ENCODE peak calls at places on chromosomes 11 and 22, in nine cellular contexts. One of them, this sample, is unnamed.

GRCh38 chr11:76310832-76311231 is 70.1 kb downstream of the THAP12 start:
- DNase-seq in choroid plexus epithelial cell: no peak
- DNase-seq in fibroblast of lung: no peak
- DNase-seq in mucosa of gallbladder: no peak
- DNase-seq in activated CD4-positive, CD25-positive, alpha-beta regulatory T cell: no peak
- DNase-seq in astrocyte of the hippocampus: no peak
- DNase-seq in stimulated activated CD8-positive, alpha-beta memory T cell treated with anti-CD3 and anti-CD28 coated beads, Interleukin-15, amount 100 ng/mL, for 4 hours: no peak
- DNase-seq in progenitor cell of endocrine pancreas: no peak
- DNase-seq in NCI-H1092: peak
- DNase-seq in this sample: no peak

GRCh38 chr11:121153472-121153871 is 52.4 kb downstream of the TECTA start:
- DNase-seq in choroid plexus epithelial cell: no peak
- DNase-seq in fibroblast of lung: no peak
- DNase-seq in mucosa of gallbladder: no peak
- DNase-seq in activated CD4-positive, CD25-positive, alpha-beta regulatory T cell: no peak
- DNase-seq in astrocyte of the hippocampus: no peak
- DNase-seq in stimulated activated CD8-positive, alpha-beta memory T cell treated with anti-CD3 and anti-CD28 coated beads, Interleukin-15, amount 100 ng/mL, for 4 hours: no peak
- DNase-seq in progenitor cell of endocrine pancreas: no peak
- DNase-seq in NCI-H1092: no peak
- DNase-seq in this sample: no peak

GRCh38 chr22:43001271-43002197 is 13.4 kb downstream of the PACSIN2 start:
- DNase-seq in choroid plexus epithelial cell: peak
- DNase-seq in fibroblast of lung: peak
- DNase-seq in mucosa of gallbladder: no peak
- DNase-seq in activated CD4-positive, CD25-positive, alpha-beta regulatory T cell: no peak
- DNase-seq in astrocyte of the hippocampus: peak
- DNase-seq in stimulated activated CD8-positive, alpha-beta memory T cell treated with anti-CD3 and anti-CD28 coated beads, Interleukin-15, amount 100 ng/mL, for 4 hours: no peak
- DNase-seq in progenitor cell of endocrine pancreas: no peak
- DNase-seq in NCI-H1092: no peak
- DNase-seq in this sample: no peak

GRCh38 chr11:45995342-45995734 is 72.9 kb downstream of the LARGE2 start:
- DNase-seq in choroid plexus epithelial cell: no peak
- DNase-seq in fibroblast of lung: no peak
- DNase-seq in mucosa of gallbladder: no peak
- DNase-seq in activated CD4-positive, CD25-positive, alpha-beta regulatory T cell: no peak
- DNase-seq in astrocyte of the hippocampus: no peak
- DNase-seq in stimulated activated CD8-positive, alpha-beta memory T cell treated with anti-CD3 and anti-CD28 coated beads, Interleukin-15, amount 100 ng/mL, for 4 hours: no peak
- DNase-seq in progenitor cell of endocrine pancreas: no peak
- DNase-seq in NCI-H1092: no peak
- DNase-seq in this sample: no peak

GRCh38 chr11:121391914-121392313 is 60.2 kb upstream of the SORL1 start:
- DNase-seq in choroid plexus epithelial cell: no peak
- DNase-seq in fibroblast of lung: no peak
- DNase-seq in mucosa of gallbladder: peak
- DNase-seq in activated CD4-positive, CD25-positive, alpha-beta regulatory T cell: no peak
- DNase-seq in astrocyte of the hippocampus: no peak
- DNase-seq in stimulated activated CD8-positive, alpha-beta memory T cell treated with anti-CD3 and anti-CD28 coated beads, Interleukin-15, amount 100 ng/mL, for 4 hours: no peak
- DNase-seq in progenitor cell of endocrine pancreas: no peak
- DNase-seq in NCI-H1092: no peak
- DNase-seq in this sample: no peak

GRCh38 chr22:44577391-44578114 is 79.5 kb upstream of the RTL6 start:
- DNase-seq in choroid plexus epithelial cell: no peak
- DNase-seq in fibroblast of lung: no peak
- DNase-seq in mucosa of gallbladder: no peak
- DNase-seq in activated CD4-positive, CD25-positive, alpha-beta regulatory T cell: no peak
- DNase-seq in astrocyte of the hippocampus: no peak
- DNase-seq in stimulated activated CD8-positive, alpha-beta memory T cell treated with anti-CD3 and anti-CD28 coated beads, Interleukin-15, amount 100 ng/mL, for 4 hours: no peak
- DNase-seq in progenitor cell of endocrine pancreas: no peak
- DNase-seq in NCI-H1092: no peak
- DNase-seq in this sample: no peak

GRCh38 chr22:27612075-27612474 is 189.5 kb downstream of the MN1 start:
- DNase-seq in choroid plexus epithelial cell: no peak
- DNase-seq in fibroblast of lung: no peak
- DNase-seq in mucosa of gallbladder: no peak
- DNase-seq in activated CD4-positive, CD25-positive, alpha-beta regulatory T cell: no peak
- DNase-seq in astrocyte of the hippocampus: no peak
- DNase-seq in stimulated activated CD8-positive, alpha-beta memory T cell treated with anti-CD3 and anti-CD28 coated beads, Interleukin-15, amount 100 ng/mL, for 4 hours: no peak
- DNase-seq in progenitor cell of endocrine pancreas: no peak
- DNase-seq in NCI-H1092: no peak
- DNase-seq in this sample: no peak

GRCh38 chr11:65522640-65523322 is 2.1 kb upstream of the SCYL1 start:
- DNase-seq in choroid plexus epithelial cell: no peak
- DNase-seq in fibroblast of lung: no peak
- DNase-seq in mucosa of gallbladder: no peak
- DNase-seq in activated CD4-positive, CD25-positive, alpha-beta regulatory T cell: no peak
- DNase-seq in astrocyte of the hippocampus: no peak
- DNase-seq in stimulated activated CD8-positive, alpha-beta memory T cell treated with anti-CD3 and anti-CD28 coated beads, Interleukin-15, amount 100 ng/mL, for 4 hours: no peak
- DNase-seq in progenitor cell of endocrine pancreas: no peak
- DNase-seq in NCI-H1092: no peak
- DNase-seq in this sample: peak

GRCh38 chr11:8922691-8923090 is 10.1 kb downstream of the C11orf16 start:
- DNase-seq in choroid plexus epithelial cell: no peak
- DNase-seq in fibroblast of lung: no peak
- DNase-seq in mucosa of gallbladder: no peak
- DNase-seq in activated CD4-positive, CD25-positive, alpha-beta regulatory T cell: no peak
- DNase-seq in astrocyte of the hippocampus: no peak
- DNase-seq in stimulated activated CD8-positive, alpha-beta memory T cell treated with anti-CD3 and anti-CD28 coated beads, Interleukin-15, amount 100 ng/mL, for 4 hours: no peak
- DNase-seq in progenitor cell of endocrine pancreas: no peak
- DNase-seq in NCI-H1092: no peak
- DNase-seq in this sample: no peak

GRCh38 chr22:23722168-23722567 is 28.7 kb downstream of the ZNF70 start:
- DNase-seq in choroid plexus epithelial cell: no peak
- DNase-seq in fibroblast of lung: no peak
- DNase-seq in mucosa of gallbladder: no peak
- DNase-seq in activated CD4-positive, CD25-positive, alpha-beta regulatory T cell: no peak
- DNase-seq in astrocyte of the hippocampus: no peak
- DNase-seq in stimulated activated CD8-positive, alpha-beta memory T cell treated with anti-CD3 and anti-CD28 coated beads, Interleukin-15, amount 100 ng/mL, for 4 hours: no peak
- DNase-seq in progenitor cell of endocrine pancreas: no peak
- DNase-seq in NCI-H1092: no peak
- DNase-seq in this sample: no peak

GRCh38 chr11:33735426-33736147 is 636 bp downstream of the CD59 start:
- DNase-seq in choroid plexus epithelial cell: no peak
- DNase-seq in fibroblast of lung: peak
- DNase-seq in mucosa of gallbladder: no peak
- DNase-seq in activated CD4-positive, CD25-positive, alpha-beta regulatory T cell: peak
- DNase-seq in astrocyte of the hippocampus: peak
- DNase-seq in stimulated activated CD8-positive, alpha-beta memory T cell treated with anti-CD3 and anti-CD28 coated beads, Interleukin-15, amount 100 ng/mL, for 4 hours: no peak
- DNase-seq in progenitor cell of endocrine pancreas: peak
- DNase-seq in NCI-H1092: no peak
- DNase-seq in this sample: peak

GRCh38 chr11:120746836-120747609 is 235.5 kb downstream of the GRIK4 start:
- DNase-seq in choroid plexus epithelial cell: no peak
- DNase-seq in fibroblast of lung: no peak
- DNase-seq in mucosa of gallbladder: no peak
- DNase-seq in activated CD4-positive, CD25-positive, alpha-beta regulatory T cell: no peak
- DNase-seq in astrocyte of the hippocampus: peak
- DNase-seq in stimulated activated CD8-positive, alpha-beta memory T cell treated with anti-CD3 and anti-CD28 coated beads, Interleukin-15, amount 100 ng/mL, for 4 hours: no peak
- DNase-seq in progenitor cell of endocrine pancreas: no peak
- DNase-seq in NCI-H1092: peak
- DNase-seq in this sample: no peak

GRCh38 chr11:17743808-17744119 is 9.2 kb downstream of the KCNC1 start:
- DNase-seq in choroid plexus epithelial cell: no peak
- DNase-seq in fibroblast of lung: peak
- DNase-seq in mucosa of gallbladder: no peak
- DNase-seq in activated CD4-positive, CD25-positive, alpha-beta regulatory T cell: no peak
- DNase-seq in astrocyte of the hippocampus: peak
- DNase-seq in stimulated activated CD8-positive, alpha-beta memory T cell treated with anti-CD3 and anti-CD28 coated beads, Interleukin-15, amount 100 ng/mL, for 4 hours: no peak
- DNase-seq in progenitor cell of endocrine pancreas: no peak
- DNase-seq in NCI-H1092: no peak
- DNase-seq in this sample: no peak

GRCh38 chr22:44100411-44100810 is 76.3 kb downstream of the PARVB start:
- DNase-seq in choroid plexus epithelial cell: no peak
- DNase-seq in fibroblast of lung: no peak
- DNase-seq in mucosa of gallbladder: no peak
- DNase-seq in activated CD4-positive, CD25-positive, alpha-beta regulatory T cell: no peak
- DNase-seq in astrocyte of the hippocampus: no peak
- DNase-seq in stimulated activated CD8-positive, alpha-beta memory T cell treated with anti-CD3 and anti-CD28 coated beads, Interleukin-15, amount 100 ng/mL, for 4 hours: no peak
- DNase-seq in progenitor cell of endocrine pancreas: no peak
- DNase-seq in NCI-H1092: no peak
- DNase-seq in this sample: no peak

GRCh38 chr22:23068096-23068831 is 2.1 kb upstream of the GNAZ start:
- DNase-seq in choroid plexus epithelial cell: no peak
- DNase-seq in fibroblast of lung: no peak
- DNase-seq in mucosa of gallbladder: no peak
- DNase-seq in activated CD4-positive, CD25-positive, alpha-beta regulatory T cell: no peak
- DNase-seq in astrocyte of the hippocampus: no peak
- DNase-seq in stimulated activated CD8-positive, alpha-beta memory T cell treated with anti-CD3 and anti-CD28 coated beads, Interleukin-15, amount 100 ng/mL, for 4 hours: no peak
- DNase-seq in progenitor cell of endocrine pancreas: peak
- DNase-seq in NCI-H1092: no peak
- DNase-seq in this sample: no peak

This sample was measured in CD4-positive, alpha-beta T cell.